ENCODE peak calls at places on chromosomes 6 and 20, in four cellular contexts. B is Calu3, J is heart right ventricle, D is cardiac fibroblast. C is an unnamed sample.

GRCh38 chr6:27584326-27584725 is 111.4 kb upstream of the ZNF184 start:
- DNase-seq in B (no peak), J (no peak), D (no peak), C (no peak)

GRCh38 chr20:64228086-64228485 is 27.5 kb upstream of the PCMTD2 start:
- DNase-seq in B (no peak), J (no peak), D (no peak), C (no peak)

GRCh38 chr6:113277111-113277510 is 580.0 kb upstream of the MARCKS start:
- DNase-seq in B (no peak), J (no peak), D (no peak), C (no peak)

GRCh38 chr6:42727627-42728026 is 5.2 kb upstream of the PRPH2 start:
- DNase-seq in B (no peak), J (no peak), D (no peak), C (no peak)

GRCh38 chr6:9535106-9535505 is 879.8 kb downstream of the TFAP2A start:
- DNase-seq in B (no peak), J (no peak), D (no peak), C (no peak)

GRCh38 chr20:21529863-21530262 is 16.0 kb upstream of the NKX2-2 start:
- DNase-seq in B (no peak), J (no peak), D (no peak), C (peak; percentile 39)

GRCh38 chr20:2760381-2761305 is 39.8 kb downstream of the CPXM1 start:
- DNase-seq in B (no peak), J (no peak), D (no peak), C (no peak)

GRCh38 chr20:45470939-45471338 is 1.4 kb downstream of the WFDC2 start:
- DNase-seq in B (no peak), J (no peak), D (no peak), C (no peak)

GRCh38 chr6:87755697-87756671 is 54.0 kb upstream of the AKIRIN2 start:
- DNase-seq in B (no peak), J (no peak), D (peak; percentile 7), C (no peak)

GRCh38 chr6:142088858-142089216 is 43.9 kb upstream of the GJE1 start:
- DNase-seq in B (no peak), J (no peak), D (peak; percentile 48), C (peak; percentile 28)

GRCh38 chr6:106547961-106548453 is 81.3 kb downstream of the RTN4IP1 start:
- DNase-seq in B (peak; percentile 6), J (no peak), D (peak; percentile 79), C (peak; percentile 72)

GRCh38 chr20:62924567-62925419 is 1.5 kb downstream of the DIDO1 start:
- DNase-seq in B (peak; percentile 61), J (no peak), D (peak; percentile 52), C (peak; percentile 61)

GRCh38 chr6:152453421-152453820 is 183.7 kb downstream of the SYNE1 start:
- DNase-seq in B (no peak), J (no peak), D (peak; percentile 37), C (no peak)

GRCh38 chr6:24699521-24700359 is 19.2 kb downstream of the C6orf62 start:
- DNase-seq in B (no peak), J (no peak), D (peak; percentile 53), C (no peak)

GRCh38 chr6:162845972-162846371 is 118.2 kb downstream of the PACRG start:
- DNase-seq in B (no peak), J (no peak), D (no peak), C (no peak)

GRCh38 chr6:98787961-98788360 is 46.4 kb upstream of the POU3F2 start:
- DNase-seq in B (no peak), J (no peak), D (no peak), C (no peak)

GRCh38 chr6:45326698-45327417 is 1.3 kb upstream of the RUNX2 start:
- DNase-seq in B (no peak), J (no peak), D (no peak), C (peak; percentile 5)

GRCh38 chr6:130893766-130894165 is 66.6 kb downstream of the SMLR1 start:
- DNase-seq in B (no peak), J (no peak), D (no peak), C (no peak)

GRCh38 chr20:6744805-6745204 is 22.7 kb upstream of the BMP2 start:
- DNase-seq in B (no peak), J (no peak), D (peak; percentile 71), C (no peak)

GRCh38 chr20:19012671-19013070 is 199.1 kb downstream of the SCP2D1 start:
- DNase-seq in B (no peak), J (no peak), D (peak; percentile 22), C (peak; percentile 39)

GRCh38 chr6:145891126-145891525 is 73.0 kb downstream of the SHPRH start:
- DNase-seq in B (no peak), J (no peak), D (peak; percentile 89), C (no peak)

GRCh38 chr20:47605673-47606413 is 104.2 kb downstream of the NCOA3 start:
- DNase-seq in B (no peak), J (no peak), D (no peak), C (no peak)

DNA sequence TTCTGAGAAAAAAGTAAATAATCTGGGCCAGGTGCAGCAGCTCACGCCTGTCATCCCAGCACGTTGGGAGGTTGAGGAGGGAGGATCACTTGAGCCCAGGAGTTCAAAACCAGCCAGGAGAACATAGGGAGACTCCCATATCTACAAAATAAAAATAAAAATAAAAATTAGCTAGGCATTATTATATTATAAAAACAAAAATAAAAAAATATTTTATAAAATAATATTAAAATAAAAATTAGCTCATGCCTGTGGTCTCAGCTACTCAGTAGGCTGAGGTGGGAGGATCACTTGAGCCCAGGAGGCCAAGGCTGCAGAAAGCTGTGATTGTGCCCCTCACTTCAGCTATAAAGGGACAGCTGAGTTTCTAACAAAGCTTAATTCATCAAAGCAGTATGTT is 362.9 kb downstream of the SMOC2 start:
- DNase-seq in B (no peak), J (no peak), D (no peak), C (no peak)
- TF ChIP-seq CTCF in B (no peak), J (no peak), D (no peak), C (no peak)

GRCh38 chr6:124870611-124871201 is 91.5 kb upstream of the RNF217 start:
- DNase-seq in B (peak; percentile 7), J (no peak), D (peak; percentile 73), C (peak; percentile 57)
- TF ChIP-seq CTCF in B (peak; percentile 30), J (peak; percentile 75), D (peak; percentile 71), C (peak; percentile 77)

DNA sequence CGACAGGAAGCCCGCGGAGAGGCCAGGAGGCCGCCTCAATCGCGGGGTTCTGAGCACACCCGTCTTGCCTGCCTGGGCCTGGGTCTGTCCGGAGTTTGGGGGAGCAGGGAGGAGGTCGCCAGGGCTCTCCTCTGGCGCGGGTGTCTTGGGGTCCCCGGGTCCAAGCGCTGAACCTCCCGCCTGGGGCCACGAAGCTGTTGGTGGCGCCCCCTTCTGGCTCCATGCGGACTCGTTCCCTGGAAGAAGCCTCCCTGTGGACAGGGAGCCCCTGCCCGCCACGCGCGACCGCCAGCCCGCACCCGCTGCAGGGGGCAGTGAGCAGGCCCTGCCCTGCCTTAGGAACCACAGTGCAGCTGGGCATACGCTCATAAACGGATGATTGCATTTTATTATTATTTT is 44.7 kb downstream of the MCUR1 start:
- DNase-seq in B (no peak), J (peak; percentile 15), D (no peak), C (no peak)
- TF ChIP-seq CTCF in B (no peak), J (peak; percentile 19), D (peak; percentile 23), C (no peak)

DNA sequence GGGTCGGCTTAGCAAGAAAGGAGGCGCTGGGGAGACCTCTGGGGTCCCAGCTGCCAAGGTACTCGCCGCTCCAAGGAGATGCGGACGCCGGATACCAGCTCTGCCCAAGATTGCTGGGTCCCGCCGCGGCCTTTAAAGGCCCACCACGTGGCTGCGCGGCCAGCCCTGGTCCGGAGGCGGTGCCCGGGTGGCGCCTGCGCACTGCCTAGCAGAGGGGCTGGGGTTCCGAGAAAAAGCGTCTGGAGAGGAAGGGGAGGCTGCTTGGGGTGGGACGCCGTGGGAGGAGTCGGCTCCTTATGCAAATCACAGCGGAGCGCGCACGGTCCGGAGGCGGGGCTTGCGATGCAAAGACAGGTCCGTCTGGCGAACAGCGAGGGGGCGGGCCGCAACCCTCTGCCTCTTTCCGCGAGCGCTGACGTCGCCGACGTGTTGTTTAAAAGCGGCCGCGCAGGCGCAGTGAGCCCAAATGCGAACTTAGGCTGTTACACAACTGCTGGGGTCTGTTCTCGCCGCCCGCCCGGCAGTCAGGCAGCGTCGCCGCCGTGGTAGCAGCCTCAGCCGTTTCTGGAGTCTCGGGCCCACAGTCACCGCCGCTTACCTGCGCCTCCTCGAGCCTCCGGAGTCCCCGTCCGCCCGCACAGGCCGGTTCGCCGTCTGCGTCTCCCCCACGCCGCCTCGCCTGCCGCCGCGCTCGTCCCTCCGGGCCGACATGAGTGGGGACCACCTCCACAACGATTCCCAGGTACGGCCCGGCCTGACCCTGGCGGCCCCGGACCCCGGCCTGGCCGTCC is at the start of gene TOP1:
- DNase-seq in B (peak; percentile 100), J (peak; percentile 100), D (peak; percentile 100), C (peak; percentile 99)
- TF ChIP-seq CTCF in B (no peak), J (no peak), D (no peak), C (no peak)

GRCh38 chr6:91434135-91434534 is 847.3 kb upstream of the MAP3K7 start:
- DNase-seq in B (no peak), J (no peak), D (no peak), C (no peak)

DNA sequence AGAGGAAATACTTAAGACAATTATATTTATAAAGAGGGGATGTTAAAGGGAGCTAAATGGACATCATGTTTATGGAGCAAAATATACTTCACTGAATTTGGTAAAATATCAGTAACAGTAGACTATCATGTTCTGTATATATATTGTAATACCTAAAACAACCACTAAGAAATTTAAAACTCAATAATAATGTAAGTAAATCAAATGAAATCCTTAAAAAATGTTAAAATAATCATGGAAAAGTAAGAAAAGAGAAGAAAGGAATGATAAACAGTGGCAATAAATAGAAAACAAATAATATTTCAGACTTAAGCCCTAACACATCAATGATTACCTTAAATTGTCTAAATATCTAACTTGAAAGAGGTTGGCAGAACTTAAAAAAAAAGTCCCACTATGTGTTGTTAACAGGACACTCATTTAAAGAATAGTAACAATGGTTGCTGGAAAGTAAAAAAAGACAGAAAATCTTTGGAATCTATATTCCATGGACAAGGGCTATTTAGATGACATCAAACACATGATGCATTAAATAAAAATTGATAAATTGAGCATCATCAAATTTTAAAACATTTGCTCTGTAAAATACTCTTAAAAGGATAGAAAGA is 842.2 kb upstream of the MAP3K7 start:
- DNase-seq in B (no peak), J (no peak), D (no peak), C (no peak)
- TF ChIP-seq CTCF in B (no peak), J (no peak), D (no peak), C (peak; percentile 24)

GRCh38 chr6:82257088-82257774 is 9.7 kb upstream of the IBTK start:
- DNase-seq in B (no peak), J (no peak), D (no peak), C (no peak)
- TF ChIP-seq CTCF in B (no peak), J (no peak), D (no peak), C (no peak)

DNA sequence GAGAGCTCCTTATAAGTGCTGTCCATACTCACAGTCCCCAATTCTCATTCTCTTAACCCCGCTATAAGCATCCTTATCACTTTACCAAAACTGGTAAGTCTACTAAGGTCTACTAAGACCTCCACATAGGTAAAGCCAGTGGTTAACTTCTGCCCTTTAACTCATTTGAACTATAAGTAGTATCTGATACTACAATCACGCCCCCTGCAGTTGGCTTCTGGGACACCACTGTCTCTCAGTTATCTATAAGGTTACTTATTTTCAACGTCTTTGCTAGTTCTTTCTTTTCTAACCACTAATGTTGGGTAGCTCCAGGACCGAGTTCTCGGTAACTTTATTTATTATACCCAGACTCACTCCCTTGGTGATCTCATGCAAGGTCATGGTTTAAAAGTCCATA is 142.6 kb downstream of the ARHGAP18 start:
- DNase-seq in B (peak; percentile 35), J (no peak), D (peak; percentile 62), C (peak; percentile 56)
- TF ChIP-seq CTCF in B (peak; percentile 34), J (peak; percentile 48), D (peak; percentile 46), C (peak; percentile 35)

GRCh38 chr20:40090236-40090635 is 598.8 kb downstream of the MAFB start:
- DNase-seq in B (no peak), J (no peak), D (no peak), C (peak; percentile 42)
- TF ChIP-seq CTCF in B (no peak), J (no peak), D (no peak), C (no peak)

GRCh38 chr6:40536442-40536841 is 50.7 kb downstream of the LRFN2 start:
- DNase-seq in B (no peak), J (no peak), D (no peak), C (no peak)
- TF ChIP-seq CTCF in B (peak; percentile 12), J (peak; percentile 10), D (no peak), C (no peak)